ENCODE peak calls at places on chromosome 10, in six cellular contexts. Y is H1, O is NT2/D1, X is GM12878, U is HCT116, S is HepG2. W is an unnamed sample.

GRCh38 chr10:69474688-69475432 is 23.6 kb downstream of the TSPAN15 start:
- DNase-seq in Y (no peak), O (no peak), X (no peak), U (no peak), S (no peak), W (no peak)

GRCh38 chr10:51139176-51139575 is 64.9 kb downstream of the PRKG1 start:
- DNase-seq in Y (no peak), O (no peak), X (no peak), U (no peak), S (no peak), W (no peak)

GRCh38 chr10:125720002-125720382 is 483 bp downstream of the EDRF1 start:
- DNase-seq in Y (no peak), O (no peak), X (no peak), U (no peak), S (peak; percentile 7), W (no peak)

GRCh38 chr10:114684822-114685209 is 26.7 kb upstream of the ABLIM1 start:
- DNase-seq in Y (no peak), O (no peak), X (no peak), U (no peak), S (peak; percentile 95), W (no peak)

GRCh38 chr10:49253340-49253739 is 45.6 kb upstream of the C10orf71 start:
- DNase-seq in Y (no peak), O (no peak), X (no peak), U (no peak), S (no peak), W (no peak)

GRCh38 chr10:80443531-80443974 is 10.6 kb upstream of the TSPAN14 start:
- DNase-seq in Y (no peak), O (no peak), X (no peak), U (no peak), S (peak; percentile 41), W (peak; percentile 69)

GRCh38 chr10:114477285-114477684 is 73.0 kb upstream of the AFAP1L2 start:
- DNase-seq in Y (no peak), O (no peak), X (no peak), U (no peak), S (peak; percentile 4), W (no peak)

GRCh38 chr10:6279540-6280267 is 77.0 kb downstream of the PFKFB3 start:
- DNase-seq in Y (no peak), O (peak; percentile 71), X (no peak), U (peak; percentile 61), S (peak; percentile 97), W (no peak)

GRCh38 chr10:77641344-77641743 is 3.7 kb upstream of the KCNMA1 start:
- DNase-seq in Y (no peak), O (no peak), X (no peak), U (no peak), S (no peak), W (no peak)

GRCh38 chr10:77640167-77640566 is 2.6 kb upstream of the KCNMA1 start:
- DNase-seq in Y (no peak), O (no peak), X (no peak), U (no peak), S (no peak), W (no peak)

GRCh38 chr10:77641788-77642397 is 4.3 kb upstream of the KCNMA1 start:
- DNase-seq in Y (peak; percentile 71), O (peak; percentile 46), X (no peak), U (peak; percentile 64), S (peak; percentile 63), W (peak; percentile 73)

GRCh38 chr10:77644557-77645243 is 7.1 kb upstream of the KCNMA1 start:
- DNase-seq in Y (no peak), O (no peak), X (no peak), U (no peak), S (no peak), W (no peak)

DNA sequence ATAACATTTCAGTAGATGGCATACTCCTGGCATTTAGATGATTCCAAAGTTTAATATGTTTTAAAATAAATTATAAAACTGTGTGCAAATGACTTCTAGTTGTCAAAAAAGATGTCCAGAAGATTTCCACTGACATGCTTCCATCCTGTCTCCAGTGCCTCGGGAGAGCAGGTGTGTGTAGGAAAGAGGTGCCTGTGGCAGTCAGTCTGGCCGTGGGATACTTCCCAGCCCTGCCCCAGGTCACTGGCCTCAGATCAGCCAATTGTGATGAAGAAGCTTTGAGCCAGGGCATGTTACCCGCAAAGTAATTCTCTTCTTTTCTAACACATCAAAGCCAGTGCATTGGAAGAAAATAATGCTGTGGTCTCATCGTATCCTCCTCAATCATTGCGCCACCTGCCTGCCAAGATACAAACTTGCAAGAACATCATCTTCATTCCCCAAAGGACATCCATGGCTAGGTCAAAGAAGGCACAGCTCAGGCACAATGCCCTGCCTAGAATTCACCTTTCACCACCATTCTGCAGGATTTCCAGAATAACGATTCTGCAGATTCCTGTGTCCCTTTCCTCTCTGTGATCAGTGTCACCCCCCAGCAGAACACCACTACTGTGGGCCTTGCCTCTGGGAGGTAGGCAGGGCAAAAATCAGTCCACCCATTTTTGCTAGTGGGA is 6.3 kb upstream of the KCNMA1 start:
- DNase-seq in Y (peak; percentile 63), O (peak; percentile 46), X (no peak), U (peak; percentile 49), S (peak; percentile 27), W (peak; percentile 61)
- TF ChIP-seq YY1 in Y (peak; percentile 64), O (no peak), X (no peak), U (no peak), S (no peak), W (no peak)

GRCh38 chr10:16773334-16773733 is 43.9 kb downstream of the RSU1 start:
- DNase-seq in Y (no peak), O (no peak), X (no peak), U (no peak), S (no peak), W (no peak)
- TF ChIP-seq YY1 in Y (no peak), O (no peak), X (no peak), U (no peak), S (no peak), W (no peak)

GRCh38 chr10:59970396-59971368 is 64.3 kb upstream of the CCDC6 start:
- DNase-seq in Y (no peak), O (no peak), X (no peak), U (no peak), S (no peak), W (no peak)

GRCh38 chr10:59976909-59977308 is 70.6 kb upstream of the CCDC6 start:
- DNase-seq in Y (no peak), O (no peak), X (no peak), U (no peak), S (no peak), W (no peak)

GRCh38 chr10:59968705-59969104 is 62.3 kb upstream of the CCDC6 start:
- DNase-seq in Y (no peak), O (no peak), X (no peak), U (no peak), S (no peak), W (no peak)

GRCh38 chr10:59967079-59967478 is 60.7 kb upstream of the CCDC6 start:
- DNase-seq in Y (no peak), O (no peak), X (no peak), U (no peak), S (no peak), W (no peak)

GRCh38 chr10:59971915-59972314 is 65.6 kb upstream of the CCDC6 start:
- DNase-seq in Y (no peak), O (no peak), X (no peak), U (no peak), S (peak; percentile 93), W (no peak)
- TF ChIP-seq YY1 in Y (no peak), O (no peak), X (no peak), U (no peak), S (no peak), W (no peak)

GRCh38 chr10:124142960-124143359 is 49.6 kb upstream of the CHST15 start:
- DNase-seq in Y (no peak), O (no peak), X (no peak), U (no peak), S (no peak), W (no peak)

GRCh38 chr10:124146491-124146890 is 53.1 kb upstream of the CHST15 start:
- DNase-seq in Y (no peak), O (no peak), X (no peak), U (no peak), S (no peak), W (no peak)

GRCh38 chr10:124143721-124144120 is 50.3 kb upstream of the CHST15 start:
- DNase-seq in Y (no peak), O (no peak), X (no peak), U (no peak), S (no peak), W (no peak)

GRCh38 chr10:124144536-124144935 is 51.1 kb upstream of the CHST15 start:
- DNase-seq in Y (no peak), O (no peak), X (no peak), U (no peak), S (no peak), W (no peak)

DNA sequence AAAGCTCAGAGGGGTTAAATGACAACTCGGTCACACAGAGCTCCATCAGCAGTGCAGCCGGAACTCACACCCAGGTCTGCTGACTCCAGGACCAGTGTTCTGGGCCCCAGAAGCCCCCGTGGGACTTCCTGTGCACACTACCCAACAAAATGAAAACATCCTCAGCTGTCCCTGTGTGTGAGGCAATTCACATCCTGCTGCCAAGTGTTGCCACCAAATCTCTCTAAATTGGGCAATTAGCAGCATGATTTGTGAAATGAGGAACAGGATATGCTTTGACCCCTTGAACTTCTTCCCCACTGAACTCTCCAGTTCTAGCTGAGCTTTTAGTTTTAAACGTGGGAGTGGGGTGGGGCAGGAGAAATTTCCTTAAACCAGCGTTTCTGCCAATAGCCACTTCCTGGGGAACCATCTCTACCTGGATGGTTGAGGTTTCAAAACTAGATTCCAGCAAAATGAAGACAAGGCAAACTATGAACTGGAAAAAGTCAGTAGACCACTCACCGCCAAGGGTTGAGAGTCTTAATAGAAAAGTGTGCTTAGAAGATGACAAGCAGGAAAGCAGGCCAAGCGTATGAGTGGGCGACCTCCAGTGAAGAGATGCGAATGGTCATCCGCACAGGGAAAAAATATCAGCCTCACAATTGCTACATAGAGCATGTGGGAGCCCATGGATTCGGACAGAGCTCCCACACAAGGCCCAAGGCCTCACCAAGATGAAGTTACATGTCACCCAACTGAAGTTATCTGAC is 51.9 kb upstream of the CHST15 start:
- DNase-seq in Y (no peak), O (no peak), X (no peak), U (no peak), S (no peak), W (no peak)
- TF ChIP-seq YY1 in Y (no peak), O (no peak), X (no peak), U (no peak), S (no peak), W (no peak)

GRCh38 chr10:488081-488932 is 201.2 kb downstream of the DIP2C start:
- DNase-seq in Y (no peak), O (no peak), X (no peak), U (no peak), S (no peak), W (no peak)

GRCh38 chr10:490256-490655 is 199.2 kb downstream of the DIP2C start:
- DNase-seq in Y (no peak), O (no peak), X (no peak), U (no peak), S (no peak), W (no peak)

GRCh38 chr10:488933-489215 is 200.6 kb downstream of the DIP2C start:
- DNase-seq in Y (no peak), O (no peak), X (no peak), U (no peak), S (no peak), W (no peak)

GRCh38 chr10:490891-491571 is 198.4 kb downstream of the DIP2C start:
- DNase-seq in Y (no peak), O (no peak), X (no peak), U (no peak), S (no peak), W (no peak)

DNA sequence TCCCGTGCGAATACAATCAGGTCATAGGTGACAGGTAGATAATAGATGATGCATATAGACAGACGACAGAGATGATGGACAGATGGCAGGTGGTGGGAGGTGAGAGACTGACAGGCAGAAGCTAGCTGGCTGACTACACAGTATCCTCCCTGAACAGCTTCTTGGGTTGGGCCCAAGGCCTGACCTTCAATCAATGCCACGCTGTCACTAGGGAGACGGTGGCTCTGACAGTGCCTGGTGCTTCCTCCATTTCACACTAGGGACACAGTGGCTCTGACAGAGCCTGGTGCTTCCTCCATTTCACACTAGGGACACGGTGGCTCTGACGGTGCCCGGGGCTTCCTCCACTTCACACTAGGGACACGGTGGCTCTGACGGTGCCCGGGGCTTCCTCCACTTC is 200.1 kb downstream of the DIP2C start:
- DNase-seq in Y (no peak), O (no peak), X (no peak), U (no peak), S (no peak), W (no peak)
- TF ChIP-seq YY1 in Y (no peak), O (no peak), X (no peak), U (no peak), S (no peak), W (no peak)

W was measured in K562.